ENCODE peak calls at places on chromosomes 1 and 21, in eight cellular contexts. O is K562, L is prostate gland, D is heart left ventricle, Z is AG09319, H is kidney epithelial cell, I is GM12865, P is GM20000. W is an unnamed sample.

GRCh38 chr1:110130113-110130591 is 17.9 kb downstream of the UBL4B start:
- DNase-seq in O (peak), D (peak), H (no peak), Z (no peak), I (no peak), L (peak), P (no peak), W (peak)

GRCh38 chr1:70738576-70738975 is 309.0 kb downstream of the PTGER3 start:
- DNase-seq in Z (no peak), H (no peak), D (no peak), P (no peak), O (no peak), I (no peak), L (no peak), W (no peak)

GRCh38 chr1:155183775-155184221 is 10.1 kb downstream of the TRIM46 start:
- DNase-seq in O (no peak), I (no peak), D (peak), Z (no peak), H (no peak), P (no peak), L (no peak), W (no peak)

GRCh38 chr1:171787686-171788480 is 6.4 kb downstream of the METTL13 start:
- DNase-seq in Z (no peak), L (no peak), H (no peak), P (no peak), D (no peak), I (no peak), O (no peak), W (no peak)

GRCh38 chr21:32653326-32653901 is 41.2 kb upstream of the CFAP298 start:
- DNase-seq in P (peak), I (peak), L (no peak), D (no peak), Z (no peak), O (peak), H (no peak), W (no peak)

GRCh38 chr1:31771891-31772668 is 7.9 kb upstream of the ADGRB2 start:
- DNase-seq in L (no peak), P (no peak), O (no peak), I (no peak), H (no peak), D (no peak), Z (no peak), W (no peak)

GRCh38 chr1:157994704-157995540 is 1.5 kb downstream of the KIRREL1 start:
- DNase-seq in D (no peak), H (no peak), P (no peak), Z (no peak), L (no peak), O (no peak), I (no peak), W (no peak)

GRCh38 chr1:229148041-229148671 is 122.8 kb upstream of the RAB4A start:
- DNase-seq in O (peak), Z (no peak), L (no peak), P (no peak), D (peak), I (no peak), H (peak), W (no peak)

GRCh38 chr1:85599638-85600037 is 19.1 kb downstream of the CCN1 start:
- DNase-seq in H (no peak), Z (no peak), P (no peak), L (no peak), I (no peak), D (no peak), O (no peak), W (no peak)

GRCh38 chr1:166693158-166693557 is 146.1 kb upstream of the POGK start:
- DNase-seq in D (no peak), Z (no peak), O (no peak), L (no peak), P (no peak), H (no peak), I (no peak), W (no peak)

GRCh38 chr1:51236548-51237312 is 657 bp downstream of the RNF11 start:
- DNase-seq in Z (no peak), H (no peak), D (peak), L (peak), P (peak), I (peak), O (peak), W (peak)

GRCh38 chr1:38648417-38648816 is 211.2 kb downstream of the RRAGC start:
- DNase-seq in P (no peak), Z (no peak), H (no peak), I (no peak), O (no peak), L (no peak), D (no peak), W (no peak)

GRCh38 chr1:207389728-207390464 is 64.2 kb upstream of the CR2 start:
- DNase-seq in O (no peak), I (no peak), L (no peak), D (no peak), P (no peak), Z (no peak), H (peak), W (no peak)

GRCh38 chr1:22680736-22681135 is 27.7 kb downstream of the C1QB start:
- DNase-seq in L (peak), P (no peak), O (no peak), D (no peak), H (no peak), I (no peak), Z (no peak), W (no peak)

GRCh38 chr1:204509186-204509635 is 7.0 kb upstream of the MDM4 start:
- DNase-seq in I (no peak), P (no peak), D (no peak), H (no peak), O (no peak), Z (no peak), L (no peak), W (no peak)

GRCh38 chr1:156684227-156684782 is 7.1 kb upstream of the NES start:
- DNase-seq in O (no peak), D (no peak), P (no peak), Z (no peak), I (peak), L (no peak), H (no peak), W (no peak)

GRCh38 chr1:9782897-9783296 is 40.9 kb downstream of the CLSTN1 start:
- DNase-seq in Z (no peak), D (no peak), I (peak), P (no peak), O (no peak), L (no peak), H (no peak), W (no peak)

GRCh38 chr1:59568158-59568935 is 246.4 kb upstream of the HOOK1 start:
- DNase-seq in L (no peak), P (no peak), I (no peak), H (no peak), D (no peak), Z (no peak), O (no peak), W (no peak)

GRCh38 chr1:223036479-223036845 is 106.6 kb downstream of the TLR5 start:
- DNase-seq in H (no peak), I (no peak), P (no peak), Z (no peak), O (no peak), D (no peak), L (no peak), W (no peak)

GRCh38 chr1:205512059-205513045 is 7.9 kb downstream of the CDK18 start:
- DNase-seq in H (no peak), D (peak), O (no peak), Z (no peak), I (no peak), L (no peak), P (no peak), W (no peak)

GRCh38 chr1:115098979-115099692 is 9.8 kb upstream of the TSPAN2 start:
- DNase-seq in Z (no peak), H (peak), D (no peak), I (peak), O (no peak), P (peak), L (peak), W (no peak)

GRCh38 chr1:235266325-235266724 is 61.7 kb downstream of the ARID4B start:
- DNase-seq in I (no peak), O (no peak), Z (no peak), H (no peak), P (no peak), D (no peak), L (no peak), W (no peak)

GRCh38 chr21:28761709-28762356 is 230.8 kb downstream of the LTN1 start:
- DNase-seq in D (no peak), L (no peak), P (no peak), O (no peak), Z (no peak), H (no peak), I (no peak), W (no peak)

GRCh38 chr21:36155603-36156338 is 853 bp upstream of the DOP1B start:
- DNase-seq in D (peak), I (peak), P (no peak), O (no peak), H (no peak), Z (no peak), L (peak), W (no peak)

GRCh38 chr21:41947596-41948403 is 6.0 kb downstream of the C2CD2 start:
- DNase-seq in D (no peak), Z (no peak), P (no peak), O (no peak), L (no peak), I (no peak), H (no peak), W (peak)

GRCh38 chr1:87778896-87779295 is 450.2 kb downstream of the LMO4 start:
- DNase-seq in I (no peak), P (no peak), L (no peak), O (no peak), D (no peak), H (peak), Z (no peak), W (no peak)

GRCh38 chr1:112618114-112618720 is 724 bp downstream of the ST7L start:
- DNase-seq in P (no peak), O (no peak), H (no peak), I (peak), L (no peak), Z (no peak), D (no peak), W (no peak)

GRCh38 chr1:207828046-207828445 is 76.2 kb downstream of the CD46 start:
- DNase-seq in O (no peak), L (no peak), Z (no peak), D (no peak), H (no peak), P (no peak), I (no peak), W (no peak)

GRCh38 chr1:48245106-48245505 is 22.6 kb downstream of the SLC5A9 start:
- DNase-seq in H (no peak), O (no peak), L (no peak), P (no peak), D (no peak), I (no peak), Z (no peak), W (no peak)

GRCh38 chr21:44966135-44967081 is 26.6 kb downstream of the SLX9 start:
- DNase-seq in H (no peak), D (peak), L (peak), Z (no peak), P (no peak), O (no peak), I (no peak), W (peak)

GRCh38 chr1:152252157-152252556 is 28.2 kb upstream of the HRNR start:
- DNase-seq in H (no peak), Z (no peak), P (no peak), I (no peak), L (no peak), D (no peak), O (no peak), W (no peak)

GRCh38 chr1:93616996-93617669 is 64.5 kb downstream of the BCAR3 start:
- DNase-seq in O (no peak), Z (no peak), H (no peak), P (no peak), L (no peak), I (no peak), D (peak), W (peak)

GRCh38 chr21:36169465-36170128 is 13.0 kb downstream of the DOP1B start:
- DNase-seq in Z (no peak), L (no peak), I (no peak), H (no peak), D (peak), O (no peak), P (no peak), W (no peak)

GRCh38 chr1:24154215-24154614 is 11.3 kb upstream of the IL22RA1 start:
- DNase-seq in I (no peak), H (no peak), D (no peak), L (no peak), O (no peak), P (no peak), Z (no peak), W (no peak)

DNA sequence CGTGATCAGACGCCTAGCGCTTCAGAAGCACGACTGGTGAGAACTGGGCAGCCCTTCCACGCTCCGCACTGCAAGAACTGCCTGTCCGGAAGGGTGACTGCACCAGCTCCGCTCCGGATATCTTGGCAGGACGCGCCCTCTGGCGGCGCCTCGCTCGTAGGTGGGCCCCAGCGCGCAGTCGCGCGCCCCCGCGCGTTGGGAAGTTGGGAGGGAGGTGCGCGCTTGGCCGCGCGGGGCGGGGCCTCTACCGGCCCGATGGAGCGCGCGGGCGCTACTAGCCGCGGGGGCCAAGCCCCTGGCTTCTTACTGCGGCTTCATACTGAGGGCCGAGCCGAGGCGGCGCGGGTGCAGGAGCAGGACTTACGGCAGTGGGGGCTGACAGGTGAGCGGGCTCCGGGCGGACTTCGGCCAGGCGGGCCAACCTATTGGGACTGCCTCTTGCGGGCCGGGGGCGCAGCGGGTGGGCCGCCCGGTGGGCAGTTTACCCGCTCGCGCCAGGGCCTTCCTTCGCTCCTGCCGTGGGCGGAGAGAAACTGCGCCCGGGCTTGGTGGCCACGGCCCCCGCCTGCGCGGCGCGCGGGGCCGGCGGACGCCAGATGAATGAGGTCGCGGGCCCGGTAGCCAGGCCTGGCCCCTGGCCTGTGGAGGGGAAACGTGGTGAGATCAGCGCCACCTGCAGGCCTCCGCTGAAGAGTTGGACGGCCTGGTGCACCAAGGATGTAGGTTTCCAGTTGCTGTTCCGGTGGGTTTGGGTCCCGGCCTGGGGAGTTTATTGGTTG is at the start of gene CHD1L:
- DNase-seq in H (peak), P (peak), Z (peak), L (peak), D (peak), O (peak), I (peak), W (peak)
- TF ChIP-seq CTCF in H (peak), P (peak), Z (peak), L (peak), D (peak), O (peak), I (peak), W (peak)

DNA sequence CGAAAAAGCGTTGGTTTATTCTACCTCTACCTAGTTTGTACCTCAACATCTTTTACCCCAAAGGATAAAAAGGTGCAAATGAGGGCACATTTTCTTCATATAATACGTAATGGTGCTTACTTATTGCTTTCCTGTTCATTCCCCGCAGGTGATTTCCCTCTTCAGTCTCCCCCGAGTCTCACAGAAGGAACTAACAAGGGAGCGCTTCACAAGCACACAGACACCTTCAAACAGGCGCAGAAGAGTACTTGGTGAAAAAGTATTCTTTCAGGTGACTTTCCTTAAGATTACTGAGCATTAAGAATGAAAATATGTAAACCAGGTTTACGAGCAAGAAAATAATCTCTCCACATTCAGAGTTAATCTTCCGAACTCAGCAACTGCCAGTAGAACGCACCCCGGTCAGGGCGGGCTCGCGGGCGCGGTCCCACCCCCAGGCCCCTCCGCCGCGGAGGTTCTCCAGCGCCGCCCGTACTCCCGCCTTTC is 510 bp upstream of the RABGAP1L start:
- DNase-seq in Z (no peak), P (peak), L (no peak), H (no peak), I (peak), D (no peak), O (no peak), W (no peak)
- TF ChIP-seq CTCF in Z (no peak), P (no peak), L (no peak), H (no peak), I (no peak), D (no peak), O (peak), W (no peak)

GRCh38 chr1:246695666-246696065 is 28.5 kb upstream of the SCCPDH start:
- DNase-seq in P (no peak), O (no peak), D (no peak), H (no peak), L (no peak), Z (no peak), I (no peak), W (no peak)

GRCh38 chr1:246690100-246690499 is 34.1 kb upstream of the SCCPDH start:
- DNase-seq in O (no peak), H (no peak), D (no peak), P (no peak), Z (no peak), L (no peak), I (no peak), W (no peak)

GRCh38 chr1:246695136-246695535 is 29.1 kb upstream of the SCCPDH start:
- DNase-seq in L (no peak), D (no peak), Z (no peak), O (no peak), H (peak), I (no peak), P (no peak), W (no peak)

GRCh38 chr1:246689409-246689997 is 34.7 kb upstream of the SCCPDH start:
- DNase-seq in Z (peak), L (peak), H (peak), D (peak), I (peak), P (peak), O (peak), W (peak)

DNA sequence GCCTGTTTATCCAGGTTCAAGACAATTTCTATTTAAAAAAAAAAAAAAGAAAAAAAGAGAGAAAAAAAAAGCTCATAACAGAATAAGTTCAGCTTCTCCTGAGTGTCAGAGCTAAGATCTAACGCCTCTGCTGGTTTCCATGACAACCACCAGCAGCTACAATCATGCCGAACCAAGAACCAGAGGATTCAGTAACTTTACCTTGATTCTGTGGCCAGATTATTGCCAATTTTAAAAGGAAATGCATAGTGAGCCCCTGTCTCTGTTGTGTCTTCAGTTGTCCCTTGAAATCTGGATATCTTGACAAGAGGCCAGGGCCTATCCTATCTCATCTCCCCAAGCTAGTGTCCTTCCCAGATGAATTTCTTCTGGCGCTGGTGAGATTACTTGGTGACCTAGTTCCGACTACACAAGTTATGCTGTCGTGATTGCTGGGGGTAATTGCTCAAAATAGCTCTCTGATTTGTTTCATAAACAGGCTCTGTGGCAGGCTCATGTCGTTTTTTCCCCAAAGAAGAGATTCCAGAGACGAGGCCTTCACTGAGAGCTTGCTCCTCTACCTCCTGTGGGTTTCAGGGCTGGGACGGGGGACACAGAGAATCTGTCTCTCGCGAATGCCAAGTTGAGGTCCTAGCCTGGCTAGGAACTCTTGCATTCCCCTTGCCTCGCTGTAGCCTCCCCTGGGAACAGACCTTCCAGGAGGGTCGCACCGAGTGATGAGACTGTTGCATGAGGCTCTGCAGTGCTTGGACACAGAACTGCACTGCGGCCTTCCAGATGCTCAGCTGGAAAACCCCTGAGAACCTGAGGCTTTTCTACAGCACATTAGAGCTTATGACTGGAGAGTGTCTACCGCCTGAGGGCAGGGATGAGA is 32.4 kb upstream of the SCCPDH start:
- DNase-seq in Z (no peak), H (no peak), L (no peak), D (no peak), O (no peak), I (no peak), P (no peak), W (no peak)
- TF ChIP-seq CTCF in Z (no peak), H (no peak), L (no peak), D (no peak), O (no peak), I (no peak), P (no peak), W (no peak)

GRCh38 chr1:29912413-29912812 is 676.1 kb downstream of the PTPRU start:
- DNase-seq in L (no peak), I (peak), H (no peak), D (no peak), P (no peak), Z (peak), O (no peak), W (no peak)
- TF ChIP-seq CTCF in L (no peak), I (peak), H (peak), D (peak), P (no peak), Z (peak), O (peak), W (no peak)

DNA sequence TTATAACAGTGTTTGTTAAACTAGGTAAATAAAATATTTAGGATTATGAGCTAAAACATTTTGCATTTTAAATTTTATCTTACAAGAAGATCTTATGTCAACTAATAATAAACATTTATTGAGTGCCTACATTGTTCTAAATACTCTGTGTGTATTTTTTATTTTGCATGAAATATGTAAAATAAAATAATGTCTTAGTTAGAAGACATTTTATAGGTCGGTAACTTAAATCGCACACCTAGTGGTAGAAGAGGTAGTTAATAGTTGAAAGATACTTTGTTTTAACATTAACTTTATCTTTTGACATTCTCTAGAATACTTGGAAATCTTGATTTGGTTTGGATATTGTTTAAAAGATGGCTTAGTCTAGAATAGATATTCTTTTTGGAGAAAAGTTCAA is 60.5 kb downstream of the RPS6KC1 start:
- DNase-seq in I (no peak), H (no peak), Z (no peak), P (no peak), O (no peak), L (no peak), D (no peak), W (no peak)
- TF ChIP-seq CTCF in I (no peak), H (no peak), Z (no peak), P (no peak), O (no peak), L (peak), D (no peak), W (no peak)

GRCh38 chr1:1752671-1753606 is 25.3 kb downstream of the NADK start:
- DNase-seq in D (no peak), Z (no peak), H (no peak), P (no peak), L (no peak), O (peak), I (no peak), W (no peak)
- TF ChIP-seq CTCF in D (no peak), Z (no peak), H (no peak), P (no peak), L (no peak), O (no peak), I (no peak), W (no peak)